ENCODE peak calls at places on chromosome 17, in six cellular contexts. K is IMR-90, L is mesendoderm, R is H1, S is neuronal stem cell, Y is trophoblast cell. F is an unnamed sample.

GRCh38 chr17:50258647-50259483 is 15.4 kb upstream of the TMEM92 start:
- DNase-seq in S (no peak), L (no peak), R (no peak), Y (no peak), K (peak), F (no peak)

GRCh38 chr17:60817187-60817586 is 139.5 kb downstream of the BCAS3 start:
- DNase-seq in K (peak), Y (no peak), L (no peak), S (no peak), R (no peak), F (peak)

GRCh38 chr17:35315283-35315682 is 58.1 kb downstream of the SLFN11 start:
- DNase-seq in R (peak), S (no peak), L (no peak), K (peak), Y (no peak), F (no peak)

GRCh38 chr17:30273373-30273772 is 18.4 kb downstream of the BLMH start:
- DNase-seq in R (no peak), L (no peak), S (no peak), K (peak), Y (no peak), F (no peak)

GRCh38 chr17:48574523-48575065 is 3.6 kb downstream of the HOXB4 start:
- DNase-seq in R (no peak), Y (no peak), L (no peak), K (no peak), S (no peak), F (no peak)

GRCh38 chr17:82267575-82268379 is 5.7 kb downstream of the CSNK1D start:
- DNase-seq in S (no peak), Y (peak), R (no peak), L (no peak), K (peak), F (peak)

GRCh38 chr17:73987395-73987794 is 216.1 kb upstream of the RPL38 start:
- DNase-seq in R (no peak), L (no peak), S (no peak), K (no peak), Y (no peak), F (no peak)

GRCh38 chr17:81849457-81849856 is 10.9 kb downstream of the P4HB start:
- DNase-seq in R (no peak), Y (no peak), L (no peak), K (no peak), S (no peak), F (no peak)

GRCh38 chr17:77503916-77504651 is 363.3 kb downstream of the SEC14L1 start:
- DNase-seq in R (no peak), K (no peak), Y (peak), L (peak), S (no peak), F (no peak)

GRCh38 chr17:65176646-65177409 is 39.7 kb downstream of the RGS9 start:
- DNase-seq in L (no peak), R (no peak), Y (no peak), S (no peak), K (no peak), F (no peak)

GRCh38 chr17:2580156-2580555 is 13.3 kb upstream of the PAFAH1B1 start:
- DNase-seq in S (no peak), R (no peak), L (no peak), K (no peak), Y (no peak), F (no peak)

GRCh38 chr17:17466511-17466910 is 10.3 kb upstream of the MED9 start:
- DNase-seq in K (no peak), Y (no peak), L (no peak), R (no peak), S (no peak), F (no peak)

GRCh38 chr17:17468217-17469010 is 8.4 kb upstream of the MED9 start:
- DNase-seq in R (no peak), Y (no peak), L (no peak), K (no peak), S (no peak), F (no peak)

GRCh38 chr17:17467720-17468119 is 9.1 kb upstream of the MED9 start:
- DNase-seq in R (no peak), K (peak), S (no peak), L (no peak), Y (no peak), F (no peak)

GRCh38 chr17:17469358-17469757 is 7.4 kb upstream of the MED9 start:
- DNase-seq in R (no peak), K (no peak), L (no peak), S (no peak), Y (no peak), F (no peak)

GRCh38 chr17:17467021-17467420 is 9.8 kb upstream of the MED9 start:
- DNase-seq in L (no peak), Y (no peak), K (no peak), S (no peak), R (no peak), F (no peak)
- H3K4me3 ChIP-seq in L (no peak), Y (no peak), K (no peak), S (no peak), R (no peak), F (no peak)

GRCh38 chr17:42832213-42832933 is 824 bp upstream of the PSME3 start:
- DNase-seq in R (no peak), L (no peak), K (no peak), Y (no peak), S (no peak), F (no peak)
- H3K18ac ChIP-seq in R (peak), L (peak), K (peak), Y (no peak), S (peak), F (peak)

DNA sequence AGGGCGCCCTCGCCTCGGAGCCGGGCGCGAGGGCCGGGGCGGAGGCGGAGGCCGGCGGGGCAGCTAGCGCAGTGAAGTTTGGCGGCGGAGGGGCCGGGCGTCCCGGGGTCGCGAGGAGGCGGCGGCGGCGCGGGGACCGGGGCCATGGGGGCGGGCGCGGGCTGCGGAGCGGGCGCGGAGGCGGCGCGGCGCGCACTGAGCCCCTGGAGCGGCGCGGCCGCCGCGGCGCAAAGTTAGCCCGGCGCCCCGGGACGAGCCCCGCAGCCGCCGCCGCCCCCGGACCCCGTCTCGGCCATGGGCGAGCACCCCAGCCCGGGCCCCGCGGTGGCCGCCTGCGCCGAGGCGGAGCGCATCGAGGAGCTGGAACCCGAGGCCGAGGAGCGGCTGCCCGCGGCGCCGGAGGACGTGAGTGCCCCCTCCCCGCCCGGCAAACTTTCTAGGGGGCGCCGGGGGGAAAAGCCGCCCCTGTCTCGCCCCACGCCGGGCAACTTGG is 310 bp downstream of the RHBDL3 start:
- DNase-seq in S (no peak), L (no peak), Y (no peak), R (no peak), K (no peak), F (no peak)
- H3K4me3 ChIP-seq in S (peak), L (peak), Y (peak), R (peak), K (peak), F (peak)

GRCh38 chr17:7590743-7591142 is 849 bp upstream of the SOX15 start:
- DNase-seq in L (peak), S (peak), K (peak), Y (no peak), R (peak), F (peak)
- H3K18ac ChIP-seq in L (peak), S (no peak), K (no peak), Y (no peak), R (peak), F (no peak)